ENCODE peak calls at places on chromosomes 13 and 19, in six cellular contexts. F is endothelial cell of umbilical vein, O is AG09309, J is spleen, U is WERI-Rb-1, T is natural killer cell. Z is an unnamed sample.

GRCh38 chr19:33690461-33691427 is 69.0 kb downstream of the CHST8 start:
- DNase-seq in F (no peak), O (no peak), J (peak; percentile 59), U (no peak), T (no peak), Z (no peak)

GRCh38 chr19:57192064-57192395 is 730 bp downstream of the ZNF264 start:
- DNase-seq in F (no peak), O (no peak), J (no peak), U (no peak), T (no peak), Z (no peak)

GRCh38 chr13:77896977-77897376 is 21.7 kb downstream of the EDNRB start:
- DNase-seq in F (peak; percentile 38), O (no peak), J (no peak), U (no peak), T (no peak), Z (no peak)

GRCh38 chr13:26476111-26476743 is 81.3 kb upstream of the WASF3 start:
- DNase-seq in F (peak; percentile 24), O (no peak), J (no peak), U (no peak), T (no peak), Z (peak; percentile 83)

GRCh38 chr19:47564081-47564480 is 8.9 kb downstream of the ZNF541 start:
- DNase-seq in F (no peak), O (no peak), J (no peak), U (no peak), T (no peak), Z (no peak)

GRCh38 chr13:101490400-101491015 is 38.0 kb downstream of the ITGBL1 start:
- DNase-seq in F (peak; percentile 78), O (no peak), J (no peak), U (peak; percentile 84), T (no peak), Z (no peak)

GRCh38 chr13:112943309-112944125 is 25.5 kb upstream of the MCF2L start:
- DNase-seq in F (no peak), O (no peak), J (peak; percentile 83), U (peak; percentile 83), T (no peak), Z (no peak)

GRCh38 chr13:53351040-53351439 is 322.4 kb downstream of the OLFM4 start:
- DNase-seq in F (no peak), O (no peak), J (no peak), U (no peak), T (no peak), Z (no peak)

DNA sequence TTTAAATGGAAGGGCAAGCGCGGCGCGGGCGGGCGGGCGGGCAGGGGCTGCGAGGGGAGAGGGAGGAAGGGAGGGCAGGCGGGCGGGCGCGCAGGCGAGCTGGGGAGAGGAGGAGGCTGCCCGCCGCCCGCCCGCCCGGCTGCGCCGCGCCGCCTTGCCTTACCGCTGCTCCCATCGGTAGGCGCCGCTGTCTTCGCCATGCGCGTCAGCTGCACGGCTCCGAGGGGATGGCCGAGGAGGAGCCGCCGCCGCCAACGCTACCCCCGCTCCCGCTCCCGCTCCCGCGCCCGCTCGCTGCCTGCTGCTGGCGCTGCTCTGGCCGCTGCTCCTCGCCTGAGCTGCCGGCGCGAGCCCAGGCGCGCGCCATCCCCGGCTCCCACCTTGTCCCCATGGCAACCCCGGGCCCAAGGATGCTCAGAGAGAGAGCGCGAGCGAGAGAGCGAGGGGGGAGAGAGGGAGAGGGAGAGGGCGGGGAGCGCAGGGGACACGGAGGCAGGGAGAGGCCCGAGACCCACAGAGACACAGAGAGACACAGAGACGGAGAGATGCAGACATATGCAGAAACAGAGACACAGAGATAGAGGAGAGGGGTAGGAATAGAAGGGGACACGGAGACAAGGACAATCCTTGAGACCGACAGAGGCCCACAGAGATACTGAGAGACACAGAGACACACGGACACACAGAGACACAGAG is 40.3 kb downstream of the DEDD2 start:
- DNase-seq in F (peak; percentile 60), O (no peak), J (peak; percentile 95), U (peak; percentile 92), T (peak; percentile 63), Z (peak; percentile 91)
- TF ChIP-seq CTCF in F (peak; percentile 17), O (peak; percentile 33), J (peak; percentile 61), U (peak; percentile 53), T (peak; percentile 29), Z (peak; percentile 67)

DNA sequence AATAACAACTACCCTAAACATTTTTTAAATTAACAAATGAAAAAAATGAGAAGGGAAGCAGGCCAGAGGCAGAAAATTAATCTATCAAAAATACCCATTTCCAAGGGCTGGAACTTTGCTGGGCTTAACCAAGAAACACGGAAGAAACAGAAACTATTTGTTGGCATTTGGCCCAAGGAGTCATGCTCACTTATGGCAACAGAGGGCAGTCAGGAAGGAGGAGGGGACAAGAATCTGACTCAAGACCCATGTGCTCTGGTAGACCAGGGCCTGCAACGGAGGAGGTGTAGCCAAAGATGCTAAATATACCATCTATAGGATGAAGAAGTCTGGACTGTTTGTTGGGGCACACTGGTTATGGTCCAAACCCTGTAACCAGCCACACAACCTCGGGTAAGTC is 496.7 kb downstream of the COG6 start:
- DNase-seq in F (peak; percentile 88), O (peak; percentile 51), J (no peak), U (no peak), T (no peak), Z (no peak)
- TF ChIP-seq CTCF in F (no peak), O (peak; percentile 13), J (no peak), U (no peak), T (no peak), Z (peak; percentile 6)

DNA sequence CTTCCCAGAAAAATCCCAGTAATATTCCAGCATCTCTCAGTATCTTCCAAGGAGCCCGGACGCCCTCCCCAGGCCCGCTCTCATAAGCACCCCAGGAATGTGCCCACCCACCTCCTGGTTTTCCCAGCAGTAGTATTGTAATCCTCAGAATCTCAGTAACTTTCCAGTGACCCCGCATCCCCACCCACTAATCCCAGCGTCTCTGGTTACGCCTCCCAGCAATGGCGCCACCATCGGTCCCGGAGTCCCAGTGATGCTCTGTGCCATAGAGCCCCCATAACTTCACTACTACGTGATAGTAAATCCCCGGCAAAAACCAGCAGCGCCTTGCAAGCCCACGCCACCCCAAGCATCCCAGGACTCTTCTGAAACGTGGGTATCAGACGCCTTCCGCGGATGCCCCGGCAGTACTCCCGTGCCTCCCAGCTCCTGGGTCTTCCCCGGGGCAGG is 961 bp upstream of the PNPLA6 start:
- DNase-seq in F (peak; percentile 90), O (peak; percentile 64), J (no peak), U (peak; percentile 60), T (no peak), Z (peak; percentile 87)
- TF ChIP-seq CTCF in F (peak; percentile 3), O (peak; percentile 48), J (no peak), U (no peak), T (no peak), Z (peak; percentile 25)

GRCh38 chr19:7497292-7497691 is 8.5 kb upstream of the PEX11G start:
- DNase-seq in F (no peak), O (no peak), J (no peak), U (no peak), T (no peak), Z (no peak)
- TF ChIP-seq CTCF in F (peak; percentile 25), O (peak; percentile 63), J (no peak), U (peak; percentile 45), T (peak; percentile 15), Z (peak; percentile 47)

DNA sequence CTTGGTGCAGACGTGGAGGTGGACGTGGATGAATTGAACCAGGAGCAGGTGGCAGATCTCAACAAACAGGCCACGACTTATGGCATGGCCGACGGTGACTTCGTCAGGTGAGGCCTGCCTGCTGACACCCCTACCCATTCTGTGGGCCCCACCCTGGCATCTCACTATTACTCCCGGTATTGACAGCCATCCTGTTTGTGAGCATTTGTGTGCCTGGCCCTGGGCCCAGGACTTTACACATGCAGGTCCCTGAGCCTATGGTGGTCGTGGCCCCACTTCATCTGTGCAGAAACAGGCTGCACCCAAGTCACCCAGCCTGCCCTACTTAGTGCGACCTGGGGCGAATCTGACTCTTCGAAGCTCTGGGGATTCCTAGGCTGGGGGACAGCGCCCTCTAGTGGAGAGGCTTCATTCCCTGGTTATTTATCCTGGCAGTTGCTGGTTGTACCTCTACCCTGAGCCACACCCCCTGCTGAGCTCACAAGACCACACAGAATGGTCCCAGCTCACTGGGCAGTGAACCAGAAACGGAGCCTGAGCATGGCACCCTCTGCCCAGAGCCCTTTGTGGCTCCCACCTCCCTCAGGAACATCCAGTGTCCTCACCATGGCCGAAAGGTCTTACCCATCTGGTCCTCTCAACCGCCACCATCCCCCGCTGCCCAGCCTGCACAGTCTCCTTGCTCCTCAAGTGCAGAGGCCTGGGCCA is 16.9 kb downstream of the ZNF296 start:
- DNase-seq in F (peak; percentile 75), O (no peak), J (peak; percentile 91), U (peak; percentile 80), T (peak; percentile 81), Z (peak; percentile 91)
- TF ChIP-seq CTCF in F (peak; percentile 80), O (peak; percentile 92), J (peak; percentile 87), U (peak; percentile 86), T (peak; percentile 89), Z (peak; percentile 81)

Z was measured in osteocyte.